ENCODE peak calls at places on chromosomes 16 and 17, in eight cellular contexts. M is mucosa of descending colon, P is transverse colon, Z is cardiac muscle cell, V is suprapubic skin, X is tibial nerve, G is kidney, C is thoracic aorta. I is an unnamed sample.

GRCh38 chr17:9324864-9325263 is 250.8 kb downstream of the STX8 start:
- DNase-seq in M (no peak), P (no peak), Z (no peak), V (no peak), X (no peak), G (no peak), C (no peak), I (peak; percentile 64)

GRCh38 chr17:66511125-66511524 is 208.7 kb downstream of the PRKCA start:
- DNase-seq in M (no peak), P (no peak), Z (no peak), V (no peak), X (no peak), G (no peak), C (no peak), I (no peak)

GRCh38 chr17:41527076-41528023 is 758 bp downstream of the KRT19 start:
- DNase-seq in M (peak; percentile 76), P (peak; percentile 68), Z (peak; percentile 45), V (no peak), X (no peak), G (peak; percentile 83), C (no peak), I (no peak)

GRCh38 chr16:25034916-25035315 is 19.7 kb upstream of the ARHGAP17 start:
- DNase-seq in M (no peak), P (no peak), Z (no peak), V (no peak), X (no peak), G (no peak), C (no peak), I (no peak)

GRCh38 chr17:75876190-75876937 is 2.0 kb downstream of the TRIM47 start:
- DNase-seq in M (peak; percentile 87), P (peak; percentile 86), Z (no peak), V (no peak), X (no peak), G (peak; percentile 78), C (no peak), I (peak; percentile 44)

GRCh38 chr17:56822725-56823124 is 11.0 kb downstream of the C17orf67 start:
- DNase-seq in M (no peak), P (no peak), Z (no peak), V (no peak), X (no peak), G (no peak), C (no peak), I (no peak)

GRCh38 chr16:66375451-66375850 is 9.0 kb downstream of the CDH5 start:
- DNase-seq in M (no peak), P (no peak), Z (no peak), V (no peak), X (no peak), G (no peak), C (no peak), I (no peak)

GRCh38 chr17:56973520-56973919 is 4.4 kb upstream of the SCPEP1 start:
- DNase-seq in M (no peak), P (no peak), Z (no peak), V (no peak), X (no peak), G (no peak), C (no peak), I (no peak)

GRCh38 chr17:77872714-77873517 is 85.6 kb upstream of the TNRC6C start:
- DNase-seq in M (no peak), P (no peak), Z (no peak), V (no peak), X (no peak), G (peak; percentile 46), C (no peak), I (no peak)

GRCh38 chr16:85057212-85057889 is 29.8 kb downstream of the KIAA0513 start:
- DNase-seq in M (no peak), P (no peak), Z (peak; percentile 52), V (no peak), X (no peak), G (no peak), C (no peak), I (no peak)

GRCh38 chr17:40561871-40562611 is 3.2 kb downstream of the CCR7 start:
- DNase-seq in M (no peak), P (no peak), Z (no peak), V (no peak), X (no peak), G (peak; percentile 46), C (no peak), I (no peak)

GRCh38 chr16:50102046-50102756 is 36.4 kb downstream of the HEATR3 start:
- DNase-seq in M (no peak), P (no peak), Z (no peak), V (no peak), X (no peak), G (no peak), C (no peak), I (no peak)

DNA sequence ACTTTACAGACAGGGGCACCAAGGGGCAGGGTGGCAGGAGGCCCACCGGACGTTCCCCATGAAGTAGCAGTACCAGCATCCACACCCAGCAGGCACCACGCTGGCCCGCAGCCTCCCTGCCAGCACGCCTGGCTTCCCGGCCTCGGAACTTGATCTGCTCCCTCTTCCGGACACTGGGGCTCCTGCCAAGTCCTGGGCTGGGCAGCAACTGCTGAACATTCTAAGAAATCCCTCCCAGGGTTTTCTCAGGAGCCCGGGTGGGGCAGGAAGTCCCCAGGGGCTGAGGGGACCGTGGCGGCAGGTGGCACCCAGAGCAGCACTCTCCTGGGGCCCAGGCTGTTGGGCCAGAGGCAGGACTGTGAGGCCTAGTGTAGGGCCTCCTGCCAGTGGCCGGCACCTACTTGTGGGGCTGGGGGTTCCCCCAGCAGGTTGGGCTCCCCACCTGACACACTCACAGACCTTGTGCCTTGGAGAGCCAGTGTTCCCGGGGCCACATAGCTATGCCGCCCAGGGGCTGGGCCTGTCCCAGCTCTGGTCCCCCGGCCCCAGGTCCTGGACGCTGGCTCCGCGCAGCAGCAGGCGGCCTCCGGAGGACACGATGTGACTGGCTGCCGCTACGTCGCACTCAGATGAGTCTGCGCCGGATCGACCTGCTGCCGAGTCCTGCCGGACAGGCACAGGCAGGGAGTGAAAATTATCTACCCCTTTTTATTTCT is 86.2 kb upstream of the CBX4 start:
- DNase-seq in M (peak; percentile 89), P (peak; percentile 86), Z (no peak), V (no peak), X (no peak), G (peak; percentile 94), C (no peak), I (peak; percentile 87)
- H3K4me1 ChIP-seq in M (peaks cover 13% of the 10 kb centered on the region), P (peaks cover 11% of the 10 kb centered on the region), Z (no peaks in the 10 kb centered on the region), V (peaks cover 8% of the 10 kb centered on the region), X (peaks cover 17% of the 10 kb centered on the region), G (no peaks in the 10 kb centered on the region), C (peaks cover 16% of the 10 kb centered on the region), I (peaks cover 22% of the 10 kb centered on the region)

GRCh38 chr16:48044117-48044516 is 111.7 kb downstream of the ABCC12 start:
- DNase-seq in M (no peak), P (no peak), Z (no peak), V (no peak), X (no peak), G (no peak), C (no peak), I (no peak)

GRCh38 chr16:48047273-48047672 is 108.5 kb downstream of the ABCC12 start:
- DNase-seq in M (no peak), P (no peak), Z (no peak), V (no peak), X (no peak), G (no peak), C (no peak), I (no peak)

GRCh38 chr16:48047755-48048154 is 108.0 kb downstream of the ABCC12 start:
- DNase-seq in M (no peak), P (no peak), Z (no peak), V (no peak), X (no peak), G (no peak), C (no peak), I (no peak)

DNA sequence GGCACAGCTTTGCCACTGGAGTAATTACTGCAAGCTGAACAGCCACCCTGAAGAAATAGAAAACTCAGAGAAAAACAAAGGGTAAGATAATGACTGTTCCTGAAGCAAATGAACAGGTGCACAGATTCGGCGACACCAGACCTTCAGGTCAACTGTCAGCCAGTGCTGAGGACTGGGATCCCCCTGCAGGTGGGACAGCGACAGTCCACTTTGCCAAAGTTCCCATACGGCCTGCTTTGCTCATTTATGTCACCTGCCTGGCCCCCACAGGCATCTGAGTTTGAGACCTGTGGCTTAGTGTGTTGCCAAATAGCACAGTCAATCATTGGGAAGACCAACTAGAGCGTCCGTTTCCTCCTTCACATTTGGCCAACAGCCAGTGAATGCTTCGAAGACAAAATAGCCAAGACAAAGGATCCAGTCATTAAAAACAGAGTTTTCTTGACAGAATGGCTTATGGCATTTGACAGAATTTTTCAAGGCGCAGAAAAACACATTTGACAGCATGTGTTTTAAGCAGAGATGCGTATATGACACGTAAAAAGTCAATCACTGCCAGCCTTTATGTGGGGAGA is 113.8 kb downstream of the ABCC12 start:
- DNase-seq in M (no peak), P (no peak), Z (peak; percentile 9), V (no peak), X (no peak), G (no peak), C (no peak), I (no peak)
- TF ChIP-seq CTCF in M (no peak), P (no peak), Z (no peak), V (no peak), X (no peak), G (no peak), C (no peak), I (no peak)

DNA sequence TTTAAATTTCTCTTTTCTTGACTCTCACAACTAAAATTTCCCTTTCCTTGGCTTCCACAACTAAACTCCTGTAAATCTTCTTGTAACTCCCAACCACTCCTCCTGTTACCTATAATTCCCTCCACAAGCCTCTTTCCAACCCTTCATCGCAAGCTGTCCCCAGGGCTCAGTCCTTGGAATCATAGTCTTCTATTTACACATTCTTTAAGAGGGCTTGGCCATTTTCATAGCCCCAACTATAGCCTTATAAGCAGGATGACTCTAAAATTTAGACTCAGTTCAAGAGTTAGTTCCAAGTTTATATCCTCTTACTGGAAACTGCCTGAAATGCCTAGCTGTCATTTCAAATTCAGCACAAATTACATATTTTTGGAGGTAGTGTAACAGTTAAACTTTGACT is 23.9 kb downstream of the GLG1 start:
- DNase-seq in M (no peak), P (no peak), Z (no peak), V (no peak), X (no peak), G (no peak), C (no peak), I (no peak)
- H3K4me1 ChIP-seq in M (peaks cover 11% of the 10 kb centered on the region), P (no peaks in the 10 kb centered on the region), Z (no peaks in the 10 kb centered on the region), V (peaks cover 6% of the 10 kb centered on the region), X (peaks cover 4% of the 10 kb centered on the region), G (no peaks in the 10 kb centered on the region), C (peaks cover 35% of the 10 kb centered on the region), I (peaks cover 22% of the 10 kb centered on the region)

GRCh38 chr17:45048795-45049563 is 2.5 kb downstream of the DCAKD start:
- DNase-seq in M (no peak), P (no peak), Z (no peak), V (no peak), X (no peak), G (no peak), C (no peak), I (no peak)
- TF ChIP-seq CTCF in M (no peak), P (peak; percentile 31), Z (peak; percentile 26), V (peak; percentile 30), X (no peak), G (peak; percentile 6), C (peak; percentile 38), I (no peak)

GRCh38 chr17:79676796-79677195 is 53.9 kb upstream of the ENPP7 start:
- DNase-seq in M (no peak), P (no peak), Z (no peak), V (no peak), X (no peak), G (peak; percentile 48), C (no peak), I (no peak)
- H3K4me1 ChIP-seq in M (no peaks in the 10 kb centered on the region), P (no peaks in the 10 kb centered on the region), Z (no peaks in the 10 kb centered on the region), V (no peaks in the 10 kb centered on the region), X (no peaks in the 10 kb centered on the region), G (no peaks in the 10 kb centered on the region), C (no peaks in the 10 kb centered on the region), I (no peaks in the 10 kb centered on the region)

I was measured in gastrocnemius medialis.